ENCODE peak calls at places on chromosome 10, in seven cellular contexts. S is left ventricle myocardium inferior, V is SJSA1, W is upper lobe of right lung, K is aorta, X is body of pancreas, B is coronary artery. D is an unnamed sample.

GRCh38 chr10:49001402-49001801 is 61.8 kb upstream of the LRRC18 start:
- DNase-seq in S (no peak), V (no peak), W (no peak), K (no peak), X (no peak), B (peak), D (no peak)

GRCh38 chr10:69437321-69438259 is 13.7 kb upstream of the TSPAN15 start:
- DNase-seq in S (no peak), V (no peak), W (peak), K (no peak), X (no peak), B (no peak), D (no peak)

GRCh38 chr10:92938846-92939245 is 90.5 kb downstream of the EXOC6 start:
- DNase-seq in S (no peak), V (no peak), W (no peak), K (no peak), X (no peak), B (no peak), D (no peak)

GRCh38 chr10:77925410-77925794 is 1.2 kb downstream of the DLG5 start:
- DNase-seq in S (no peak), V (no peak), W (no peak), K (no peak), X (peak), B (no peak), D (no peak)

GRCh38 chr10:119199231-119199992 is 8.0 kb upstream of the GRK5 start:
- DNase-seq in S (peak), V (peak), W (no peak), K (peak), X (peak), B (peak), D (peak)

GRCh38 chr10:110284262-110284661 is 20.5 kb downstream of the SMNDC1 start:
- DNase-seq in S (no peak), V (no peak), W (no peak), K (no peak), X (no peak), B (no peak), D (no peak)

GRCh38 chr10:82150123-82150900 is 275.3 kb downstream of the NRG3 start:
- DNase-seq in S (no peak), V (no peak), W (peak), K (peak), X (peak), B (no peak), D (no peak)

GRCh38 chr10:78626471-78626870 is 442.3 kb upstream of the ZMIZ1 start:
- DNase-seq in S (no peak), V (no peak), W (no peak), K (no peak), X (no peak), B (no peak), D (no peak)

GRCh38 chr10:67697646-67698245 is 1.8 kb upstream of the CTNNA3 start:
- DNase-seq in S (no peak), V (peak), W (no peak), K (no peak), X (peak), B (no peak), D (peak)

GRCh38 chr10:4219901-4220300 is 434.9 kb upstream of the KLF6 start:
- DNase-seq in S (no peak), V (no peak), W (no peak), K (no peak), X (no peak), B (no peak), D (no peak)

GRCh38 chr10:28769147-28769604 is 91.9 kb downstream of the BAMBI start:
- DNase-seq in S (no peak), V (no peak), W (no peak), K (no peak), X (no peak), B (no peak), D (no peak)

GRCh38 chr10:43399911-43400310 is 9.1 kb downstream of the HNRNPF start:
- DNase-seq in S (no peak), V (no peak), W (no peak), K (no peak), X (no peak), B (peak), D (no peak)
- H3K4me3 ChIP-seq in S (no peak), V (no peak), W (no peak), K (no peak), X (no peak), B (no peak), D (no peak)

GRCh38 chr10:116744163-116744788 is 1.9 kb upstream of the HSPA12A start:
- DNase-seq in S (no peak), V (no peak), W (no peak), K (no peak), X (no peak), B (no peak), D (no peak)

GRCh38 chr10:116740971-116741370 is 1.4 kb downstream of the HSPA12A start:
- DNase-seq in S (no peak), V (no peak), W (no peak), K (no peak), X (no peak), B (no peak), D (no peak)

GRCh38 chr10:116741391-116742351 is 695 bp downstream of the HSPA12A start:
- DNase-seq in S (peak), V (no peak), W (no peak), K (no peak), X (peak), B (peak), D (no peak)

GRCh38 chr10:116743266-116744064 is 1.1 kb upstream of the HSPA12A start:
- DNase-seq in S (no peak), V (no peak), W (no peak), K (peak), X (no peak), B (no peak), D (no peak)

GRCh38 chr10:116742367-116743265 is at the start of gene HSPA12A:
- DNase-seq in S (peak), V (peak), W (peak), K (peak), X (peak), B (peak), D (peak)
- H3K4me3 ChIP-seq in S (peak), V (peak), W (peak), K (peak), X (peak), B (peak), D (peak)

DNA sequence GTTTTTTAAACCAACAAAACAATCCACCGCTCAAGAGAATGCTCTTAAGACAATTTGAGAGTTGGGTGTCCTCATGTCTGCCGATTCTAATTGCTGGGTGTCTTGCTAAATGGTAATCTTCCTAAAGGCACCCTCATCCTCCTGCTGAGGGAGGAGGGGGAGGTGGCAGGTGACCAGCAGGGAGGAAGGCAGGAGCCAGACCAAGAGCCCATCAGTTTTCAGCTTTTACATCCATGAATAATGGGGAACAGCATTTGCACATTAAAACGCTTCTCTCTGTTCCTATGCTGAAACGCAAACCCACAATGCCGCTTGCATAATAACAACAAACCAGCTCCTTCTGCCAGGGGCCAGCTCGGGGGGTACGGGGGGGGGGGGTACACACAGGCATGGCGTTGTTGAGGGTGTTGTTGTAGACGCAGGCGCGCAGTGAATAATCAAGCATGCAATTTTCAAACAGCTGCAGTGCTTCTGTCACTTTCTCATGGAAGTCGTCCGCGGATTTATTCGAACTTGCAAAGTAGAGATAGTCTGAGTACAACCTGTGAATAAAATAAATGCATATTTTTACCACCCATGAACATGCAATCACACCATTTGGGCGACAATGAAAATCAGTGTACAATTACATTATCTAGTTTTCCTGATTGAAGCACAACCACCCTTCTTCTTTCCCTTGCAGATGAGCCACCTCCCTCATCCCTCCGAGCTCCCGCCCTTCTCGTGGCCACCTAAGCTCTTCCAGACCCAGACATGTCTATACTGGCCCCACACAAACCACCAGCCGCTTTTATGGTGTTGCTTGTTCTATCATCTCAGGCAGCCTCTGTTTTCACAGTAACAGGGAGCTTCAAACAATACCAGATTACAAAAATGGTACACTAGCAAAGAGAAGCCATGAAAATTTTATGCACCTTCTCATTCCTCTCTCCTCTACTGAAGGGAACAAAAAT is 72.3 kb downstream of the CHST15 start:
- DNase-seq in S (no peak), V (no peak), W (no peak), K (no peak), X (no peak), B (no peak), D (no peak)
- H3K4me3 ChIP-seq in S (no peak), V (no peak), W (no peak), K (no peak), X (no peak), B (no peak), D (no peak)

GRCh38 chr10:15196335-15196834 is 27.9 kb upstream of the NMT2 start:
- DNase-seq in S (no peak), V (no peak), W (no peak), K (no peak), X (no peak), B (no peak), D (no peak)

GRCh38 chr10:15200626-15201025 is 32.1 kb upstream of the NMT2 start:
- DNase-seq in S (no peak), V (peak), W (no peak), K (no peak), X (no peak), B (no peak), D (peak)

GRCh38 chr10:15197911-15198310 is 29.4 kb upstream of the NMT2 start:
- DNase-seq in S (no peak), V (no peak), W (no peak), K (no peak), X (no peak), B (no peak), D (no peak)

GRCh38 chr10:15201589-15202300 is 33.3 kb upstream of the NMT2 start:
- DNase-seq in S (no peak), V (peak), W (no peak), K (no peak), X (no peak), B (no peak), D (peak)

GRCh38 chr10:15197276-15197675 is 28.8 kb upstream of the NMT2 start:
- DNase-seq in S (no peak), V (peak), W (no peak), K (no peak), X (no peak), B (no peak), D (no peak)
- H3K4me3 ChIP-seq in S (no peak), V (no peak), W (no peak), K (no peak), X (no peak), B (no peak), D (no peak)

DNA sequence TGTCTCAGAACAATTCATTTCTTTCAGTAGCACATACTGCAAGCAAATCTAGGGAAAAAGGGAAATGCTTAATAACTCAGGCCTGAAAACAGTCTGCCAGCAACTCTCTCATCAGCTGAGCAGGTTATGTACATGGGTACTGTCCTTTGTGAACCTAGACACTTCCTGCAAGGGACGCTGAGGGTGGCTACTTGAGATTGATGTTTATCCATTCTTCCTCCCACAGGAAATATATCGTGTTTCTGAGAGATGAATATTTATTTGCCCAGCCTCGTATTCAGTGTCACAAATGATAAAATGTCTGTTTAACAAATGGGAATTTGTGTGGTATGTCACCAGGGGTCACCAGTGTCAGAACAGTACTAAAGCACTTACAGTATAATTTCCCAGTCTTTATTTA is 135.1 kb downstream of the ZNF22 start:
- DNase-seq in S (no peak), V (no peak), W (no peak), K (no peak), X (no peak), B (no peak), D (no peak)
- H3K4me3 ChIP-seq in S (peak), V (no peak), W (no peak), K (no peak), X (no peak), B (no peak), D (no peak)

GRCh38 chr10:6064119-6064518 is 2.0 kb upstream of the IL2RA start:
- DNase-seq in S (no peak), V (no peak), W (no peak), K (no peak), X (no peak), B (peak), D (no peak)

GRCh38 chr10:6059506-6059905 is 2.7 kb downstream of the IL2RA start:
- DNase-seq in S (no peak), V (no peak), W (no peak), K (no peak), X (no peak), B (no peak), D (no peak)

GRCh38 chr10:6058677-6059475 is 3.3 kb downstream of the IL2RA start:
- DNase-seq in S (no peak), V (no peak), W (no peak), K (no peak), X (no peak), B (peak), D (no peak)

GRCh38 chr10:6062101-6062771 is at the start of gene IL2RA:
- DNase-seq in S (no peak), V (no peak), W (no peak), K (no peak), X (no peak), B (peak), D (no peak)

DNA sequence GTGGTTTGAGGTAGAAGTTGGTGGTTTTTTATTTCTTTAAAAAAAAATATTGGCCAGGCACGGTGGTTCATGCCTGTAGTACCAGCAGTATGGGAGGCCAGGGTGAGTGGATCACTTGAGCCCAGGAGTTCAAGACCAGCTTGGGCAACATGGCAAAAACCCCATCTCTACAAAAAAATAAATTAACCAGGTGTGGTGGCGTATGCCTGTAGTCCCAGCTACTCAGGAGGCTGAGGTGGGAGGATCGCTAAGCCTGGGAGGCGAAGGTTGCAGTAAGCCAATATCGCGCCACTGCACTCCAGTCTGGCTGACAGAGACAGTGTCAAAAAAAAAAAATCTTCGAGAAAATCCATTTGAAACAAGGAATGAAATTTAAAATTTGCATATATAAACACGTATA is 1.1 kb downstream of the IL2RA start:
- DNase-seq in S (no peak), V (no peak), W (no peak), K (no peak), X (no peak), B (no peak), D (no peak)
- H3K4me3 ChIP-seq in S (no peak), V (no peak), W (peak), K (no peak), X (no peak), B (no peak), D (no peak)

GRCh38 chr10:17262502-17262901 is 34.5 kb downstream of the VIM start:
- DNase-seq in S (no peak), V (no peak), W (no peak), K (no peak), X (no peak), B (no peak), D (no peak)

GRCh38 chr10:17256627-17257026 is 28.6 kb downstream of the VIM start:
- DNase-seq in S (no peak), V (no peak), W (no peak), K (no peak), X (no peak), B (no peak), D (no peak)

GRCh38 chr10:17256026-17256425 is 28.0 kb downstream of the VIM start:
- DNase-seq in S (no peak), V (no peak), W (no peak), K (no peak), X (no peak), B (no peak), D (no peak)

GRCh38 chr10:17255512-17255911 is 27.5 kb downstream of the VIM start:
- DNase-seq in S (no peak), V (peak), W (no peak), K (no peak), X (no peak), B (no peak), D (no peak)

DNA sequence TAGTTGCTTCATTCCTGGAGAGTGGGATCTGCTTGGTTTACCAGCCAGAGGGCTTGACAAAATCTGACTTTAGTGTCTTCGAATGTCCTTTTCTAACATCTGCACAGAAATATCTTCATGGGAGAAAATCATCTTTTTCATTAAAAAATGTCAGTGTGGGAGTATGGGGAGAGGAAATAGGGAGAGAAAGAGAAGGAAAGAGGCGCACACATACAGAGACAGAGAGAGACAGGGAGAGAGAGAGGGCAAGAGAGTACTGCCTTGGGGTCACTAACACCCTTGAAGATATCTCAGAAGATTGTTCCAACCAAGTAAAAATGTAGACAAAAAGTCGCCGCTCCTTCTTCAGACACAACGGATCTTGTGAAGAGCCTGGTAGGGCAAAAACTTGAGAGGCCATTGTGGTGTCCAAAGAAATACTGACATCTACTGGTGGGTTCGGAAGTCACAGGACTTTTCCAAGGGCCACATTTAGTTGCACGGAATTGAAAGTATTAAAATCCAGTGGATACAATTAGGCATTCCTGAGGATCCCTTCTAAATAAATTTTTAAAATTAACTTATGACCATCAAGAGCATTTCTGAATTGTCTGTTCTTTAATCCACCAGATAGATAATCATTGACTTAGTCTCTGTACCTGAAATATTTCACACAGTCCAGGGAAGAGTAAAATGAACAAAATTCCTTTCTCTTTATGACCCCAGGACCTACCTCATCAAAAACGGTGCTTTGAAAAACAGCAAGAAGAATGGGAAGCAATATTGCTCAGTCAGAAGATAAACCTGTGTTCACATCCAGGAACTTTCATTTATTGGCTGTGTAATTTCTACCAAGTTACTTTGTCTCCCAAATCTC is 29.7 kb downstream of the VIM start:
- DNase-seq in S (no peak), V (peak), W (no peak), K (no peak), X (peak), B (no peak), D (peak)
- H3K4me3 ChIP-seq in S (peak), V (no peak), W (no peak), K (no peak), X (no peak), B (peak), D (peak)

D was measured in brain microvascular endothelial cell.